ENCODE peak calls at places on chromosome 6, in nine cellular contexts. V is NCI-H1417; C is activated CD4-positive, alpha-beta T cell treated with anti-CD3 and anti-CD28 coated beads, Interleukin-2, amount 50 U/mL, for 48 hours; P is ascending aorta; T is iris pigment epithelial cell; G is non-pigmented ciliary epithelial cell; Q is HTR-8/SVneo; M is stimulated activated CD8-positive, alpha-beta memory T cell treated with anti-CD3 and anti-CD28 coated beads, Interleukin-4, amount 100 ng/mL, for 1 hour; E is stimulated activated CD4-positive, alpha-beta T cell treated with anti-CD3 and anti-CD28 coated beads, Interleukin-2, amount 100 ng/mL, for 24 hours. N is an unnamed sample.
A peak's percentile ranks its signal among the peaks of the same experiment; 100 is the strongest.

GRCh38 chr6:75149253-75149652 is 56.6 kb downstream of the COL12A1 start:
- DNase-seq in E (no peak), V (no peak), T (peak; percentile 83), G (no peak), Q (no peak), P (no peak), C (no peak), M (no peak), N (no peak)

GRCh38 chr6:142902636-142903053 is 42.3 kb downstream of the HIVEP2 start:
- DNase-seq in M (peak; percentile 44), T (peak; percentile 99), C (peak; percentile 67), V (no peak), P (no peak), E (peak; percentile 67), G (peak; percentile 98), Q (peak; percentile 75), N (peak; percentile 40)

GRCh38 chr6:26170951-26171841 is 84.0 kb downstream of the HFE start:
- DNase-seq in G (no peak), M (no peak), T (no peak), E (no peak), C (no peak), P (no peak), Q (no peak), V (peak; percentile 37), N (no peak)

GRCh38 chr6:116096979-116097816 is 3.5 kb upstream of the NT5DC1 start:
- DNase-seq in T (peak; percentile 22), P (no peak), C (no peak), G (no peak), E (no peak), M (no peak), V (no peak), Q (no peak), N (peak; percentile 36)

GRCh38 chr6:89385156-89385667 is 26.9 kb downstream of the RRAGD start:
- DNase-seq in P (no peak), M (no peak), T (peak; percentile 42), G (no peak), E (no peak), Q (no peak), C (no peak), V (peak; percentile 37), N (no peak)

GRCh38 chr6:33443619-33444504 is 10.5 kb upstream of the ZBTB9 start:
- DNase-seq in M (no peak), E (no peak), V (no peak), T (no peak), G (no peak), Q (no peak), P (no peak), C (no peak), N (no peak)

GRCh38 chr6:43490523-43490939 is 13.2 kb downstream of the TJAP1 start:
- DNase-seq in M (no peak), C (no peak), P (no peak), Q (no peak), V (no peak), T (no peak), E (no peak), G (no peak), N (no peak)

GRCh38 chr6:81995548-81996289 is 243.2 kb upstream of the TENT5A start:
- DNase-seq in V (no peak), M (no peak), G (no peak), Q (no peak), T (peak; percentile 68), C (no peak), P (no peak), E (no peak), N (peak; percentile 46)

GRCh38 chr6:90654166-90654565 is 67.3 kb upstream of the MAP3K7 start:
- DNase-seq in T (no peak), M (no peak), E (no peak), Q (no peak), C (no peak), P (no peak), G (no peak), V (peak; percentile 11), N (no peak)

GRCh38 chr6:140319209-140319608 is 944.8 kb upstream of the CITED2 start:
- DNase-seq in V (no peak), G (no peak), C (no peak), E (no peak), Q (peak; percentile 7), T (peak; percentile 90), M (no peak), P (no peak), N (no peak)

GRCh38 chr6:170134077-170135040 is 156.5 kb downstream of the DLL1 start:
- DNase-seq in G (no peak), M (no peak), C (no peak), E (no peak), V (no peak), Q (no peak), P (peak; percentile 48), T (no peak), N (peak; percentile 87)

GRCh38 chr6:89242574-89243330 is 25.6 kb upstream of the GABRR1 start:
- DNase-seq in E (no peak), P (no peak), Q (peak; percentile 56), T (peak; percentile 55), V (peak; percentile 75), G (peak; percentile 23), M (no peak), C (no peak), N (peak; percentile 75)